ENCODE peak calls at places on chromosomes 3 and 15, in five cellular contexts. A is DMS53, L is NCI-H510A treated with DMSO at 0.1 percent for 48 hours, Q is NCI-H226, I is NCI-H345. N is an unnamed sample.
A peak's percentile ranks its signal among the peaks of the same experiment; 100 is the strongest.

GRCh38 chr3:58299839-58300516 is 6.1 kb upstream of the RPP14 start:
- DNase-seq in Q (no peak), I (no peak), A (peak; percentile 13), L (no peak), N (peak; percentile 14)

GRCh38 chr15:65355173-65355982 is 22.4 kb downstream of the IGDCC3 start:
- DNase-seq in A (peak; percentile 44), L (peak; percentile 10), I (no peak), Q (no peak), N (peak; percentile 76)

GRCh38 chr3:147589016-147589415 is 179.9 kb downstream of the ZIC1 start:
- DNase-seq in L (no peak), I (no peak), A (no peak), Q (peak; percentile 6), N (no peak)

GRCh38 chr3:64462203-64463120 is 225.3 kb downstream of the ADAMTS9 start:
- DNase-seq in A (no peak), I (no peak), Q (peak; percentile 25), L (no peak), N (no peak)

GRCh38 chr15:73174171-73174570 is 121.9 kb downstream of the NEO1 start:
- DNase-seq in I (no peak), Q (no peak), A (no peak), L (no peak), N (no peak)

GRCh38 chr3:9130318-9131110 is 118.9 kb downstream of the SRGAP3 start:
- DNase-seq in L (no peak), Q (peak; percentile 79), A (no peak), I (no peak), N (peak; percentile 36)

GRCh38 chr15:40932146-40932545 is 3.0 kb downstream of the DLL4 start:
- DNase-seq in Q (no peak), L (peak; percentile 59), I (peak; percentile 40), A (peak; percentile 92), N (peak; percentile 83)

GRCh38 chr15:65521355-65521754 is 3.9 kb upstream of the DPP8 start:
- DNase-seq in Q (no peak), L (no peak), A (no peak), I (no peak), N (no peak)

GRCh38 chr15:49438970-49439631 is 16.1 kb downstream of the FGF7 start:
- DNase-seq in I (no peak), A (no peak), L (no peak), Q (no peak), N (no peak)

GRCh38 chr3:158074591-158074990 is 31.6 kb downstream of the SHOX2 start:
- DNase-seq in L (no peak), I (no peak), Q (no peak), A (no peak), N (no peak)

GRCh38 chr3:140091143-140091542 is 156.2 kb downstream of the CLSTN2 start:
- DNase-seq in A (peak; percentile 8), L (no peak), I (no peak), Q (no peak), N (peak; percentile 9)

GRCh38 chr3:104546301-104546700 is 820.4 kb upstream of the ALCAM start:
- DNase-seq in L (no peak), I (no peak), Q (no peak), A (no peak), N (peak; percentile 56)

GRCh38 chr3:150331978-150332568 is 76.0 kb upstream of the TSC22D2 start:
- DNase-seq in L (no peak), Q (peak; percentile 43), I (no peak), A (no peak), N (no peak)

GRCh38 chr3:63768888-63769287 is 50.2 kb upstream of the C3orf49 start:
- DNase-seq in A (no peak), Q (no peak), I (no peak), L (no peak), N (no peak)

N was measured in NCI-H69.